ENCODE peak calls at places on chromosome 1, in eight cellular contexts. O is astrocyte, B is adrenal gland, J is cardiac muscle cell, W is A549, C is pancreas, I is hepatocyte, V is ovary. R is an unnamed sample.

GRCh38 chr1:5720484-5720883 is 271.7 kb downstream of the NPHP4 start:
- DNase-seq in C (no peak), J (no peak), O (no peak), B (no peak), V (no peak), I (no peak), W (no peak), R (no peak)

GRCh38 chr1:59271861-59272260 is 25.0 kb upstream of the FGGY start:
- DNase-seq in V (no peak), J (no peak), C (no peak), W (no peak), O (no peak), I (no peak), B (no peak), R (no peak)

GRCh38 chr1:81819613-81820012 is 18.9 kb downstream of the ADGRL2 start:
- DNase-seq in B (no peak), I (no peak), V (no peak), O (no peak), W (no peak), C (no peak), J (no peak), R (no peak)

GRCh38 chr1:173878251-173878650 is 10.1 kb downstream of the ZBTB37 start:
- DNase-seq in O (no peak), I (no peak), B (no peak), C (no peak), J (no peak), W (no peak), V (no peak), R (no peak)

GRCh38 chr1:112296908-112297307 is 99.1 kb upstream of the CTTNBP2NL start:
- DNase-seq in C (no peak), I (no peak), O (no peak), W (no peak), V (no peak), B (no peak), J (no peak), R (no peak)

GRCh38 chr1:54499097-54500029 is 48.7 kb upstream of the ACOT11 start:
- DNase-seq in B (no peak), C (no peak), I (peak; percentile 78), O (no peak), V (peak; percentile 64), J (peak; percentile 76), W (peak; percentile 37), R (no peak)

GRCh38 chr1:219085988-219086387 is 87.7 kb upstream of the LYPLAL1 start:
- DNase-seq in W (no peak), O (peak; percentile 77), V (no peak), B (no peak), J (no peak), I (no peak), C (no peak), R (no peak)

GRCh38 chr1:225482489-225482950 is 54.7 kb upstream of the LBR start:
- DNase-seq in V (peak; percentile 17), B (no peak), W (no peak), I (no peak), C (no peak), O (peak; percentile 75), J (no peak), R (no peak)

GRCh38 chr1:155076371-155076770 is 2.3 kb upstream of the EFNA3 start:
- DNase-seq in J (no peak), O (no peak), I (no peak), C (no peak), B (no peak), V (no peak), W (no peak), R (no peak)

GRCh38 chr1:40478276-40478675 is 1.2 kb downstream of the ZFP69 start:
- DNase-seq in C (no peak), O (no peak), B (no peak), I (no peak), J (no peak), V (no peak), W (no peak), R (no peak)

GRCh38 chr1:178189814-178190213 is 95.9 kb downstream of the RASAL2 start:
- DNase-seq in C (no peak), B (no peak), W (peak; percentile 16), V (no peak), J (peak; percentile 54), O (no peak), I (peak; percentile 50), R (peak; percentile 46)

GRCh38 chr1:234675561-234675960 is 65.6 kb upstream of the IRF2BP2 start:
- DNase-seq in W (no peak), O (no peak), B (no peak), I (no peak), J (no peak), C (no peak), V (no peak), R (no peak)

GRCh38 chr1:28815533-28815932 is 3.6 kb downstream of the OPRD1 start:
- DNase-seq in C (no peak), J (peak; percentile 20), W (no peak), B (no peak), I (no peak), O (no peak), V (no peak), R (no peak)

GRCh38 chr1:7679873-7680790 is 91.0 kb upstream of the VAMP3 start:
- DNase-seq in O (peak; percentile 12), C (peak; percentile 17), V (peak; percentile 71), J (peak; percentile 74), I (peak; percentile 81), W (peak; percentile 31), B (peak; percentile 41), R (peak; percentile 63)

GRCh38 chr1:43256675-43257570 is 12.9 kb upstream of the TMEM125 start:
- DNase-seq in J (no peak), C (peak; percentile 69), B (no peak), I (no peak), O (no peak), V (no peak), W (no peak), R (no peak)
- H3K27ac ChIP-seq in J (no peak overlapping the region), C (peak overlapping the region; percentile 20), B (no peak overlapping the region), I (no peak overlapping the region), O (no peak overlapping the region), V (no peak overlapping the region), W (no peak overlapping the region), R (no peak overlapping the region)

GRCh38 chr1:153774036-153774435 is 1.2 kb upstream of the SLC27A3 start:
- DNase-seq in I (no peak), J (no peak), O (no peak), B (no peak), C (no peak), V (no peak), W (no peak), R (no peak)
- H3K4me1 ChIP-seq in I (peaks cover 32% of the 10 kb centered on the region), J (peaks cover 3% of the 10 kb centered on the region), O (peaks cover 8% of the 10 kb centered on the region), B (peaks cover 14% of the 10 kb centered on the region), C (peaks cover 11% of the 10 kb centered on the region), V (peaks cover 6% of the 10 kb centered on the region), W (peaks cover 5% of the 10 kb centered on the region), R (peaks cover 79% of the 10 kb centered on the region)

DNA sequence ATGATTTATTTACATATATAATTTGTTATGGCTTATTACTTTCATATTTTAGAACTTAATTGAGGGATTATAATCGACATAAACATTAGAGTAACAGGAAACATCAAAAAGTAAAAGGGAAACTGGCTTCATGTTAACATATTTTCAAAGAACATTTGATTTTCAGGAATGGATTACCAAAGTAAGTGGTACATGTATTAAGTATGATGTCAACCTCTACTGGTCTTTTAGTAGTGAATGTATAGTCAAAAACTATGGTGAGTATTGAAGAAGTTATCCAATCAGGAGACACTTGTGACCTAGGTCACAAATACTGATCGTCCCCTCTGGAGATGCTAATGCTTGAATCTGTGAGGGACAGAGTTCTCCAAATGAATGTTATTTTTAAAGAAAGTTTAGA is 768.9 kb upstream of the ADGRL4 start:
- DNase-seq in J (no peak), I (no peak), C (no peak), W (no peak), O (no peak), B (no peak), V (no peak), R (no peak)
- H3K27ac ChIP-seq in J (no peak overlapping the region), I (no peak overlapping the region), C (no peak overlapping the region), W (no peak overlapping the region), O (no peak overlapping the region), B (no peak overlapping the region), V (no peak overlapping the region), R (no peak overlapping the region)

GRCh38 chr1:116314305-116314919 is 58.6 kb upstream of the ATP1A1 start:
- DNase-seq in J (no peak), O (no peak), V (no peak), I (no peak), C (peak; percentile 37), W (no peak), B (peak; percentile 36), R (no peak)

GRCh38 chr1:116318897-116319296 is 54.1 kb upstream of the ATP1A1 start:
- DNase-seq in O (no peak), I (peak; percentile 65), J (peak; percentile 76), C (peak; percentile 43), W (no peak), V (no peak), B (peak; percentile 58), R (no peak)

GRCh38 chr1:116311756-116312691 is 61.0 kb upstream of the ATP1A1 start:
- DNase-seq in C (peak; percentile 60), B (no peak), I (peak; percentile 58), O (no peak), W (no peak), V (no peak), J (no peak), R (no peak)

GRCh38 chr1:116313776-116314175 is 59.3 kb upstream of the ATP1A1 start:
- DNase-seq in J (no peak), O (no peak), W (no peak), V (no peak), I (no peak), C (no peak), B (no peak), R (no peak)

GRCh38 chr1:116316373-116316772 is 56.7 kb upstream of the ATP1A1 start:
- DNase-seq in I (peak; percentile 73), C (no peak), O (no peak), W (no peak), J (no peak), V (no peak), B (no peak), R (no peak)
- H3K4me1 ChIP-seq in I (peaks cover 40% of the 10 kb centered on the region), C (peaks cover 71% of the 10 kb centered on the region), O (no peaks in the 10 kb centered on the region), W (no peaks in the 10 kb centered on the region), J (peaks cover 25% of the 10 kb centered on the region), V (no peaks in the 10 kb centered on the region), B (no peaks in the 10 kb centered on the region), R (no peaks in the 10 kb centered on the region)

DNA sequence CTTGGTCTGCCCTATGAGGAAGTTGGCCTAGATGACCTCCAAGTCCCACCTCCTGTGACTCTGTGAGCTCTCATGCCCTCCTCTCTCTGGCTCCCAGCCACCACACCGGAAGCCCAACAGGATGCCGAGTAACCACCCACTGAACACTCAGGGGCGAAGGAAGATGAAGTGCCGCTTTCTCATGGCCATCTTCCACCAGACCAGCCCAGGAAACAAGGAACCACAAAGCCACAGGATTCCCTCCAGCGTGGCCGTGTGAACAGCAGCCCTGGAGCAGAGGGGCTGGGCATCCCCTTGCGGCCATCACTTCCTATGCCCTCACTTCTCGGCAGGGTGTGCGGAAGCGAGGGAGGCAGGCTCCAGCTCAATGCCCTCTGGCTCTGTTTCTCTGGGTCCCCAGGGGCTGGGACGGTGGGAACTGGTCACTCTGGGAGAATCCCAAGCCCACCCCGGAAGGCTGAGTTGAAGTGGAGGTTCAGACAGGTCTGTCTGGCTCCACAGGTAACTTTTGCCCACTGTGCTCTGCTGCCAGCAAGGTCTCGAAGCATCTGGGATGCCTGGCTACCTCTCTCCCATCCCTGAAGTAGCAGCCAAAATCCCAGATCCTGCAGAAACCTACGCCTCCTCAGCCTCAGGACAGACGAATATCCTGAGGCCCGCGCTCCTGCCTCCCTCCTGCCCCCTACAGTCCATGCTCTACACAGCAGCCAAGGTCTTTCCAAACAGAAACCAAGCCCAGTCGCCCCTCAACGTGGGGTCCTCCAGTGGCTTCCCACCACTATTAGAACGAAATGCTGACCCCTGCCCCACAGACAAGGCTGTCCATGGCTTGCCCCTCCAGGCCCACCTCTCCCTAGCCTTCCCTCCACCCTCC is 44.2 kb upstream of the ECE1 start:
- DNase-seq in W (peak; percentile 41), V (peak; percentile 78), C (peak; percentile 76), O (peak; percentile 94), I (peak; percentile 68), B (peak; percentile 79), J (peak; percentile 56), R (peak; percentile 68)
- H3K27ac ChIP-seq in W (peak overlapping the region; percentile 90), V (peak overlapping the region; percentile 81), C (peak overlapping the region; percentile 33), O (peak overlapping the region; percentile 86), I (peak overlapping the region; percentile 63), B (peak overlapping the region; percentile 94), J (peak overlapping the region; percentile 52), R (peak overlapping the region; percentile 83)